ENCODE peak calls at places on chromosomes 6 and 20, in four cellular contexts. One of them, this sample, is unnamed.

GRCh38 chr20:50930139-50931047 is 844 bp downstream of the ADNP start:
- DNase-seq in T-cell: no peak
- DNase-seq in SJSA1: no peak
- DNase-seq in fibroblast of mammary gland: no peak
- DNase-seq in this sample: peak

GRCh38 chr6:5471637-5472430 is 210.5 kb downstream of the FARS2 start:
- DNase-seq in SJSA1: no peak
- DNase-seq in T-cell: no peak
- DNase-seq in fibroblast of mammary gland: no peak
- DNase-seq in this sample: no peak

GRCh38 chr6:67698534-67698933 is 936.5 kb upstream of the ADGRB3 start:
- DNase-seq in fibroblast of mammary gland: peak
- DNase-seq in SJSA1: no peak
- DNase-seq in T-cell: no peak
- DNase-seq in this sample: no peak

GRCh38 chr6:49787176-49787575 is at the start of gene PGK2:
- DNase-seq in SJSA1: no peak
- DNase-seq in T-cell: no peak
- DNase-seq in fibroblast of mammary gland: peak
- DNase-seq in this sample: no peak

GRCh38 chr6:72669324-72669723 is 47.5 kb downstream of the KCNQ5 start:
- DNase-seq in T-cell: no peak
- DNase-seq in SJSA1: no peak
- DNase-seq in fibroblast of mammary gland: no peak
- DNase-seq in this sample: no peak

GRCh38 chr6:162416845-162417537 is 310.6 kb downstream of the PRKN start:
- DNase-seq in SJSA1: no peak
- DNase-seq in fibroblast of mammary gland: peak
- DNase-seq in T-cell: no peak
- DNase-seq in this sample: no peak

GRCh38 chr6:87822011-87822410 is 120.0 kb upstream of the AKIRIN2 start:
- DNase-seq in fibroblast of mammary gland: no peak
- DNase-seq in T-cell: no peak
- DNase-seq in SJSA1: peak
- DNase-seq in this sample: no peak

GRCh38 chr6:145042559-145042958 is 692.8 kb downstream of the EPM2A start:
- DNase-seq in SJSA1: no peak
- DNase-seq in T-cell: no peak
- DNase-seq in fibroblast of mammary gland: no peak
- DNase-seq in this sample: no peak

GRCh38 chr6:13943943-13944342 is 19.2 kb downstream of the RNF182 start:
- DNase-seq in SJSA1: no peak
- DNase-seq in fibroblast of mammary gland: no peak
- DNase-seq in T-cell: no peak
- DNase-seq in this sample: no peak

GRCh38 chr6:37653933-37654565 is 43.6 kb downstream of the MDGA1 start:
- DNase-seq in T-cell: peak
- DNase-seq in fibroblast of mammary gland: peak
- DNase-seq in SJSA1: peak
- DNase-seq in this sample: peak